ENCODE peak calls at places on chromosomes 11 and 22, in six cellular contexts. T, J, Z, S, E and B are unnamed samples.

GRCh38 chr11:78851883-78852586 is 277.4 kb upstream of the NARS2 start:
- DNase-seq in J (no peak), T (no peak), Z (no peak), S (no peak), E (no peak), B (no peak)

GRCh38 chr11:77819921-77820564 is 479 bp downstream of the RSF1 start:
- DNase-seq in J (no peak), Z (no peak), E (no peak), T (peak), S (peak), B (peak)

GRCh38 chr11:118164885-118165284 is 11.6 kb downstream of the SCN2B start:
- DNase-seq in T (no peak), Z (no peak), J (no peak), S (no peak), E (no peak), B (no peak)

GRCh38 chr22:44891293-44891747 is 118.5 kb downstream of the PHF21B start:
- DNase-seq in S (no peak), T (no peak), Z (no peak), J (no peak), E (no peak), B (no peak)

GRCh38 chr22:46929046-46929688 is 166.7 kb downstream of the TBC1D22A start:
- DNase-seq in E (no peak), T (no peak), J (no peak), S (no peak), Z (no peak), B (no peak)

GRCh38 chr22:38845368-38845740 is 1.5 kb upstream of the NPTXR start:
- DNase-seq in T (no peak), S (no peak), Z (no peak), E (no peak), J (no peak), B (no peak)

GRCh38 chr11:29432719-29433325 is 584.0 kb downstream of the KCNA4 start:
- DNase-seq in S (no peak), T (no peak), J (no peak), Z (no peak), E (no peak), B (no peak)

GRCh38 chr22:40247976-40248375 is 70.3 kb downstream of the TNRC6B start:
- DNase-seq in S (peak), J (no peak), Z (no peak), T (no peak), E (no peak), B (no peak)

GRCh38 chr11:59550842-59551650 is 39.7 kb downstream of the OR4D9 start:
- DNase-seq in J (peak), Z (peak), T (peak), S (peak), E (peak), B (peak)

GRCh38 chr11:22449441-22449840 is 111.3 kb downstream of the SLC17A6 start:
- DNase-seq in S (no peak), E (no peak), J (no peak), Z (no peak), T (no peak), B (no peak)

GRCh38 chr11:63766501-63767270 is 1.9 kb downstream of the ZFTA start:
- DNase-seq in Z (no peak), J (no peak), T (no peak), E (no peak), S (no peak), B (no peak)

GRCh38 chr11:58923300-58923788 is 15.9 kb upstream of the GLYATL1 start:
- DNase-seq in J (no peak), T (no peak), S (no peak), Z (peak), E (no peak), B (no peak)

GRCh38 chr22:42743501-42743991 is 22.9 kb upstream of the A4GALT start:
- DNase-seq in E (no peak), T (no peak), Z (no peak), J (no peak), S (no peak), B (peak)

GRCh38 chr11:85685820-85686459 is at the start of gene CCDC89:
- DNase-seq in S (no peak), J (peak), E (no peak), T (no peak), Z (peak), B (peak)

GRCh38 chr11:11973361-11973800 is 35.0 kb downstream of the DKK3 start:
- DNase-seq in T (no peak), Z (peak), E (no peak), S (no peak), J (no peak), B (peak)

GRCh38 chr22:29606320-29606719 is 2.9 kb downstream of the NF2 start:
- DNase-seq in J (no peak), Z (no peak), T (no peak), E (no peak), S (no peak), B (no peak)

GRCh38 chr22:38940985-38941384 is 16.4 kb upstream of the APOBEC3A start:
- DNase-seq in T (no peak), Z (no peak), J (no peak), S (no peak), E (no peak), B (no peak)

GRCh38 chr22:37218771-37219411 is 6.6 kb upstream of the SSTR3 start:
- DNase-seq in E (no peak), T (peak), S (peak), Z (no peak), J (no peak), B (no peak)

GRCh38 chr22:22925795-22926358 is 38.3 kb downstream of the IGLL5 start:
- DNase-seq in J (no peak), Z (no peak), E (no peak), T (no peak), S (no peak), B (no peak)

GRCh38 chr22:17847360-17848078 is 73.2 kb upstream of the BID start:
- DNase-seq in E (no peak), S (no peak), J (no peak), Z (no peak), T (no peak), B (no peak)

GRCh38 chr11:74634537-74634936 is 42.2 kb downstream of the POLD3 start:
- DNase-seq in Z (peak), E (peak), T (no peak), S (no peak), J (no peak), B (no peak)

GRCh38 chr22:22714600-22715361 is 70.4 kb downstream of the GGTLC2 start:
- DNase-seq in T (no peak), J (no peak), E (no peak), S (no peak), Z (no peak), B (no peak)

GRCh38 chr11:72575533-72576170 is 98.6 kb downstream of the PDE2A start:
- DNase-seq in Z (no peak), S (no peak), E (no peak), T (no peak), J (no peak), B (no peak)

GRCh38 chr11:77522215-77522614 is 48.3 kb upstream of the PAK1 start:
- DNase-seq in S (no peak), Z (peak), T (no peak), J (no peak), E (no peak), B (no peak)

GRCh38 chr22:22867996-22868715 is 19.5 kb upstream of the IGLL5 start:
- DNase-seq in E (no peak), J (no peak), Z (no peak), S (no peak), T (no peak), B (no peak)